ENCODE peak calls at places on chromosomes 5 and 9, in seven cellular contexts. B is neural progenitor cell, J is left ventricle myocardium inferior, R is nephron progenitor cell, H is upper lobe of right lung, Y is IMR-90, W is brain microvascular endothelial cell. I is an unnamed sample.

GRCh38 chr5:151208481-151208914 is 15.4 kb downstream of the CCDC69 start:
- DNase-seq in B (no peak), W (no peak), Y (no peak), H (no peak), J (no peak), R (no peak), I (no peak)

GRCh38 chr9:95494022-95494415 is 22.8 kb downstream of the PTCH1 start:
- DNase-seq in H (no peak), R (no peak), Y (no peak), J (no peak), W (no peak), B (no peak), I (no peak)

GRCh38 chr9:119368681-119369581 is at the start of gene BRINP1:
- DNase-seq in W (peak; percentile 1), R (peak; percentile 84), J (peak; percentile 14), H (peak; percentile 65), B (peak; percentile 69), Y (no peak), I (no peak)

GRCh38 chr9:87648606-87649005 is 77.3 kb upstream of the CTSL start:
- DNase-seq in H (no peak), W (no peak), B (no peak), Y (no peak), R (no peak), J (no peak), I (no peak)

GRCh38 chr5:61301820-61302563 is 30.1 kb upstream of the ZSWIM6 start:
- DNase-seq in W (peak; percentile 99), Y (peak; percentile 100), R (no peak), J (peak; percentile 35), B (peak; percentile 27), H (peak; percentile 67), I (peak; percentile 86)

GRCh38 chr5:87277279-87277835 is 9.7 kb downstream of the RASA1 start:
- DNase-seq in J (no peak), Y (peak; percentile 30), H (no peak), R (no peak), W (no peak), B (no peak), I (no peak)

GRCh38 chr5:157542282-157542966 is 33.2 kb downstream of the ADAM19 start:
- DNase-seq in W (no peak), R (no peak), Y (no peak), H (no peak), B (no peak), J (no peak), I (no peak)

GRCh38 chr9:7171461-7171860 is 413.7 kb downstream of the KDM4C start:
- DNase-seq in H (no peak), B (no peak), J (no peak), Y (no peak), R (no peak), W (no peak), I (no peak)

GRCh38 chr5:10503997-10504761 is 59.7 kb upstream of the ANKRD33B start:
- DNase-seq in Y (peak; percentile 20), W (no peak), B (no peak), J (no peak), H (no peak), R (peak; percentile 23), I (no peak)

GRCh38 chr9:125748511-125749099 is 1.4 kb downstream of the PBX3 start:
- DNase-seq in H (no peak), J (no peak), R (peak; percentile 25), W (no peak), Y (no peak), B (peak; percentile 83), I (no peak)

GRCh38 chr5:36683821-36684434 is 77.5 kb downstream of the SLC1A3 start:
- DNase-seq in B (peak; percentile 50), R (peak; percentile 8), H (peak; percentile 70), Y (peak; percentile 50), J (peak; percentile 60), W (no peak), I (no peak)

GRCh38 chr9:87862536-87863268 is 20.0 kb upstream of the SPATA31E1 start:
- DNase-seq in R (no peak), J (no peak), Y (peak; percentile 88), H (no peak), B (no peak), W (peak; percentile 84), I (peak; percentile 73)

GRCh38 chr5:167982-168660 is 23.2 kb upstream of the LRRC14B start:
- DNase-seq in R (no peak), H (peak; percentile 52), Y (peak; percentile 99), J (no peak), W (peak; percentile 97), B (no peak), I (no peak)

GRCh38 chr9:134187110-134187531 is 22.8 kb upstream of the RNU6ATAC start:
- DNase-seq in H (peak; percentile 56), R (no peak), Y (no peak), J (no peak), B (no peak), W (no peak), I (no peak)

GRCh38 chr5:132479812-132480441 is 10.6 kb downstream of the IRF1 start:
- DNase-seq in H (no peak), J (no peak), B (no peak), R (no peak), W (no peak), Y (no peak), I (no peak)

GRCh38 chr5:66306105-66306843 is 162.2 kb downstream of the SREK1 start:
- DNase-seq in W (peak; percentile 64), R (peak; percentile 45), J (no peak), H (no peak), B (peak; percentile 77), Y (peak; percentile 63), I (peak; percentile 55)

GRCh38 chr9:72912476-72913381 is 40.1 kb downstream of the ALDH1A1 start:
- DNase-seq in R (no peak), H (no peak), B (no peak), W (no peak), Y (no peak), J (no peak), I (no peak)

GRCh38 chr5:139137703-139138102 is 60.5 kb downstream of the SIL1 start:
- DNase-seq in Y (peak; percentile 26), W (peak; percentile 27), J (no peak), B (peak; percentile 52), R (no peak), H (no peak), I (peak; percentile 44)

GRCh38 chr9:80061940-80062339 is 490.2 kb downstream of the TLE4 start:
- DNase-seq in Y (peak; percentile 97), J (no peak), R (no peak), B (peak; percentile 33), W (peak; percentile 97), H (no peak), I (no peak)

GRCh38 chr9:75588808-75589207 is 301.7 kb upstream of the PCSK5 start:
- DNase-seq in Y (no peak), B (no peak), H (no peak), R (no peak), J (no peak), W (no peak), I (no peak)
- TF ChIP-seq CTCF in Y (peak; percentile 4), B (peak; percentile 26), H (peak; percentile 22), R (peak; percentile 26), J (no peak), W (peak; percentile 31), I (peak; percentile 19)

GRCh38 chr9:78775211-78775610 is 478.3 kb downstream of the PSAT1 start:
- DNase-seq in H (no peak), B (no peak), R (no peak), W (no peak), Y (no peak), J (no peak), I (no peak)
- TF ChIP-seq CTCF in H (no peak), B (no peak), R (no peak), W (no peak), Y (no peak), J (no peak), I (no peak)

DNA sequence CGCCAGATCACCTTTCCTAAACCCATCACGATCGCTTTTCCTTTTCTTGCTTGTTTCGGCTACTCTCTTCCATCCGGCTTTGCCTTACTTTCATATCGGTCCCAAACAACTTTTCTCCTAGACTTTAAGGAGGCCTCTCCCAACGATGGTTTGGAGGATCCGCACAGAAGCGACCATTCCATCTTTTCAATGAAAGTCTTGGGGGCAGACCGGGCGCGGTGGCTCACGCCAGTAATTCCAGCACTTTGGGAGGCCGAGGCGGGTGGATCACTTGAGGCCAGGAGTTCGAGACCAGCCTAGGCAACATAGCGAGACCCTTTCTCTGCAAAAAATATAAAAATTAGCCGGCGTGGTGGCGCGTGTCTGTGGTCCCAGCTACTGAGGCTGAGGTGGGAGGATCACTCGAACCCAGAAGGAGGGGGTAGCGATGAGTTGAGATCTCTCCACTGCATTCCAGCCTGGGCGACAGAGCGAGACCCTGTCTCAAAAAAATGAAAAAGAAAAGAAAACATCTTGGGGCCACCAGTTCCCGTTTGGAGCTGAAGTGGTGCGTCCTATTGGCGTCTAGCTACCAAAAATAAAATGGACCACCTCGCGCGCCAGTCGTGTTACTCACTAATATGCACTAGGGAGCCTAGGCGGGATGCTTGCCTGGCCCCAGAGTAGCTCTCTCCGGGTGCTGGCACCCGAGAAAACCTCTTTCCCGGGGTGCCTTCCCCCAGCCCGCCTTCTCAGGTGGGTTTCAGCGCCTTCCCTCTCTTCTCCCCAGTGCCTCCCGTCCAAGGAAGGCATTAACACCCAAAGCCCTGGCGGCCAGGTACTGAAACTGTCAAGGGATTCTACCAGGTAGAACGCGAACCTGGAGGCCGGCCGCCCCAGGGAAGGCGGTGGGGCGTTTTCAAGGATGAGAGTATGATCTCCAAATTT is 800 bp upstream of the AP3B1 start:
- DNase-seq in W (no peak), H (peak; percentile 75), R (peak; percentile 30), Y (no peak), J (peak; percentile 18), B (peak; percentile 47), I (peak; percentile 81)
- TF ChIP-seq CTCF in W (peak; percentile 56), H (peak; percentile 35), R (peak; percentile 18), Y (peak; percentile 3), J (peak; percentile 23), B (peak; percentile 50), I (peak; percentile 54)

DNA sequence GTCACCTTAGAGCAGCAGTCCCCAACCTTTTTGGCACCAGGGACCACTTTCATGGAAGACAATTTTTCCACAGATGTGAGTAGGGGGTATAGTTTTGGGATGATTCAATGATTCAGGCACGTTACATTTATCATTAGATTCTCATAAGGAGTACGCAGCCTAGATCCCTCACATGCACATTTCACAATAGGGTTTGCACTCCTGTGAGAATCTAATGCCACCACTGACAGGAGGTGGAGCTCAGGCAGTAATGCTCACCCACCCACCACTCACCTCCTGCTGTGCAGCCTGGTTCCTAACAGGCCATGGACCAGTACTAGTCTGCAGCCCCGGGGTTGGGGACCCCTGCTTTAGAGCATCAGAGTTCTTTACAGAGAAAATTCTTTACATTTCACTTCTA is 438.8 kb downstream of the BNC2 start:
- DNase-seq in H (no peak), B (no peak), R (no peak), Y (no peak), W (no peak), J (no peak), I (no peak)
- TF ChIP-seq CTCF in H (no peak), B (no peak), R (no peak), Y (no peak), W (no peak), J (no peak), I (no peak)